ENCODE peak calls at places on chromosomes 16 and 17, in five cellular contexts. W is mesothelial cell of epicardium, C is transverse colon, R is ELR, P is GM12865. J is an unnamed sample.
A peak's percentile ranks its signal among the peaks of the same experiment; 100 is the strongest.

GRCh38 chr17:35568561-35568960 is 7.9 kb upstream of the SLFN14 start:
- DNase-seq in W (no peak), C (peak; percentile 21), R (peak; percentile 74), P (peak; percentile 50), J (no peak)

GRCh38 chr16:27431773-27432599 is 30.0 kb downstream of the IL21R start:
- DNase-seq in W (no peak), C (no peak), R (peak; percentile 74), P (peak; percentile 63), J (no peak)

GRCh38 chr17:81309140-81309858 is 14.2 kb upstream of the SLC38A10 start:
- DNase-seq in W (no peak), C (peak; percentile 96), R (peak; percentile 84), P (peak; percentile 54), J (no peak)

GRCh38 chr17:75546181-75546580 is 20.7 kb downstream of the LLGL2 start:
- DNase-seq in W (no peak), C (no peak), R (no peak), P (no peak), J (no peak)

GRCh38 chr17:40791808-40792436 is 7.8 kb downstream of the KRT28 start:
- DNase-seq in W (no peak), C (no peak), R (peak; percentile 68), P (peak; percentile 22), J (no peak)

GRCh38 chr17:75367312-75367711 is 38.2 kb downstream of the GRB2 start:
- DNase-seq in W (no peak), C (no peak), R (peak; percentile 81), P (no peak), J (no peak)

GRCh38 chr17:413706-414440 is 61.3 kb upstream of the RPH3AL start:
- DNase-seq in W (no peak), C (no peak), R (no peak), P (no peak), J (no peak)

GRCh38 chr16:5036228-5037156 is 2.8 kb upstream of the NAGPA start:
- DNase-seq in W (no peak), C (no peak), R (no peak), P (peak; percentile 46), J (no peak)

GRCh38 chr16:27335349-27336052 is 21.7 kb downstream of the IL4R start:
- DNase-seq in W (no peak), C (no peak), R (peak; percentile 27), P (no peak), J (no peak)

GRCh38 chr17:18950944-18951905 is 740 bp upstream of the SLC5A10 start:
- DNase-seq in W (no peak), C (no peak), R (no peak), P (no peak), J (no peak)

GRCh38 chr17:74541176-74542111 is 4.5 kb downstream of the CD300C start:
- DNase-seq in W (no peak), C (no peak), R (no peak), P (no peak), J (no peak)

GRCh38 chr17:62687997-62688396 is 60.5 kb downstream of the MRC2 start:
- DNase-seq in W (no peak), C (no peak), R (no peak), P (no peak), J (no peak)

GRCh38 chr17:50290074-50290702 is 15.9 kb downstream of the TMEM92 start:
- DNase-seq in W (no peak), C (peak; percentile 64), R (peak; percentile 99), P (peak; percentile 68), J (no peak)

GRCh38 chr17:77464988-77465357 is 324.2 kb downstream of the SEC14L1 start:
- DNase-seq in W (no peak), C (no peak), R (no peak), P (no peak), J (no peak)

GRCh38 chr16:80263848-80264694 is 276.7 kb upstream of the DYNLRB2 start:
- DNase-seq in W (no peak), C (no peak), R (no peak), P (no peak), J (no peak)

GRCh38 chr17:72502111-72502939 is 381.5 kb downstream of the SOX9 start:
- DNase-seq in W (no peak), C (peak; percentile 37), R (no peak), P (no peak), J (no peak)

GRCh38 chr17:67322039-67322787 is 44.2 kb downstream of the PSMD12 start:
- DNase-seq in W (no peak), C (no peak), R (no peak), P (no peak), J (peak; percentile 43)

GRCh38 chr16:49440156-49441065 is 66.8 kb downstream of the C16orf78 start:
- DNase-seq in W (no peak), C (no peak), R (no peak), P (no peak), J (no peak)

GRCh38 chr17:21573961-21574610 is 118.2 kb upstream of the KCNJ18 start:
- DNase-seq in W (no peak), C (peak; percentile 38), R (peak; percentile 36), P (no peak), J (no peak)

GRCh38 chr17:74190154-74190553 is 13.3 kb upstream of the RPL38 start:
- DNase-seq in W (no peak), C (no peak), R (peak; percentile 64), P (no peak), J (no peak)

GRCh38 chr16:81716478-81717210 is 62.4 kb upstream of the PLCG2 start:
- DNase-seq in W (no peak), C (no peak), R (no peak), P (peak; percentile 91), J (no peak)

GRCh38 chr17:50051082-50051576 is 4.8 kb upstream of the ITGA3 start:
- DNase-seq in W (no peak), C (no peak), R (peak; percentile 99), P (peak; percentile 47), J (no peak)

GRCh38 chr16:83606486-83607030 is 201.2 kb upstream of the HSBP1 start:
- DNase-seq in W (no peak), C (no peak), R (no peak), P (no peak), J (no peak)

GRCh38 chr16:56426585-56426984 is 1.2 kb upstream of the AMFR start:
- DNase-seq in W (no peak), C (no peak), R (peak; percentile 26), P (no peak), J (no peak)

GRCh38 chr17:7010523-7010922 is 1.9 kb upstream of the RNASEK start:
- DNase-seq in W (no peak), C (no peak), R (no peak), P (no peak), J (no peak)

GRCh38 chr17:56604691-56605090 is 11.2 kb downstream of the NOG start:
- DNase-seq in W (no peak), C (no peak), R (no peak), P (no peak), J (no peak)

GRCh38 chr16:75027520-75028300 is 28.9 kb downstream of the ZNRF1 start:
- DNase-seq in W (no peak), C (no peak), R (peak; percentile 22), P (no peak), J (no peak)

GRCh38 chr16:22641030-22641671 is 130.5 kb downstream of the NPIPB5 start:
- DNase-seq in W (no peak), C (no peak), R (peak; percentile 50), P (peak; percentile 29), J (no peak)

GRCh38 chr17:42182927-42183734 is 2.1 kb downstream of the HCRT start:
- DNase-seq in W (no peak), C (no peak), R (peak; percentile 71), P (no peak), J (no peak)

GRCh38 chr16:3825103-3825502 is 55.4 kb downstream of the CREBBP start:
- DNase-seq in W (no peak), C (no peak), R (peak; percentile 59), P (no peak), J (no peak)

GRCh38 chr16:11613381-11614303 is 26.9 kb upstream of the LITAF start:
- DNase-seq in W (no peak), C (peak; percentile 85), R (no peak), P (peak; percentile 86), J (no peak)

GRCh38 chr16:66930189-66930588 is 4.0 kb downstream of the CIAO2B start:
- DNase-seq in W (no peak), C (peak; percentile 35), R (peak; percentile 91), P (no peak), J (no peak)

GRCh38 chr16:619476-620100 is 11.2 kb upstream of the WFIKKN1 start:
- DNase-seq in W (no peak), C (no peak), R (no peak), P (no peak), J (no peak)